ENCODE peak calls at places on chromosome 18, in seven cellular contexts. U is A549, X is stomach, F is esophagus squamous epithelium, W is IMR-90, Z is prostate gland, T is HCT116. O is an unnamed sample.
A peak's percentile ranks its signal among the peaks of the same experiment; 100 is the strongest.

GRCh38 chr18:46343456-46343855 is 239.3 kb downstream of the HAUS1 start:
- DNase-seq in X (no peak), F (no peak), U (no peak), Z (no peak), T (no peak), W (no peak), O (no peak)

GRCh38 chr18:47909484-47909883 is 21.0 kb downstream of the SMAD2 start:
- DNase-seq in T (no peak), U (no peak), F (no peak), Z (no peak), W (no peak), X (no peak), O (no peak)

GRCh38 chr18:31587538-31587937 is 4.1 kb upstream of the TTR start:
- DNase-seq in W (peak; percentile 1), X (no peak), T (no peak), U (no peak), F (no peak), Z (no peak), O (no peak)

GRCh38 chr18:35131387-35132283 is 90.4 kb downstream of the MAPRE2 start:
- DNase-seq in W (peak; percentile 24), Z (no peak), X (no peak), U (no peak), F (no peak), T (no peak), O (no peak)

GRCh38 chr18:9705183-9705864 is 2.8 kb upstream of the RAB31 start:
- DNase-seq in U (no peak), Z (no peak), F (no peak), T (no peak), W (peak; percentile 76), X (no peak), O (no peak)

GRCh38 chr18:69674921-69675405 is 272.7 kb downstream of the CD226 start:
- DNase-seq in Z (no peak), U (no peak), W (no peak), X (no peak), F (no peak), T (no peak), O (no peak)

GRCh38 chr18:61851940-61852451 is 40.8 kb downstream of the RNF152 start:
- DNase-seq in T (no peak), U (no peak), Z (no peak), X (no peak), F (no peak), W (peak; percentile 69), O (no peak)

GRCh38 chr18:45218436-45218835 is 396.8 kb upstream of the SLC14A2 start:
- DNase-seq in Z (no peak), W (no peak), X (no peak), T (no peak), U (no peak), F (no peak), O (no peak)

GRCh38 chr18:26322892-26323653 is 96.8 kb downstream of the TAF4B start:
- DNase-seq in X (no peak), F (no peak), T (no peak), W (peak; percentile 56), Z (no peak), U (no peak), O (no peak)

GRCh38 chr18:23068692-23069305 is 66.5 kb upstream of the CABLES1 start:
- DNase-seq in T (no peak), U (no peak), W (no peak), X (no peak), F (no peak), Z (no peak), O (no peak)

GRCh38 chr18:57784034-57784815 is 18.9 kb downstream of the ATP8B1 start:
- DNase-seq in W (peak; percentile 87), T (no peak), U (no peak), X (no peak), F (no peak), Z (no peak), O (peak; percentile 57)

GRCh38 chr18:11728247-11728646 is 39.2 kb downstream of the GNAL start:
- DNase-seq in X (no peak), F (no peak), W (no peak), U (no peak), Z (no peak), T (peak; percentile 8), O (no peak)

GRCh38 chr18:44747157-44747556 is 66.5 kb downstream of the SETBP1 start:
- DNase-seq in U (no peak), T (no peak), Z (no peak), F (no peak), W (no peak), X (no peak), O (no peak)

GRCh38 chr18:32612651-32613050 is 142.0 kb upstream of the GAREM1 start:
- DNase-seq in W (no peak), F (no peak), Z (peak; percentile 84), X (no peak), U (no peak), T (no peak), O (no peak)

GRCh38 chr18:28511421-28511821 is 334.5 kb upstream of the CDH2 start:
- DNase-seq in X (no peak), T (no peak), U (no peak), W (peak; percentile 2), F (no peak), Z (no peak), O (no peak)

GRCh38 chr18:22348521-22349316 is 69.0 kb downstream of the CTAGE1 start:
- DNase-seq in U (no peak), W (peak; percentile 42), Z (peak; percentile 61), X (peak; percentile 60), T (no peak), F (no peak), O (peak; percentile 78)

GRCh38 chr18:45284174-45284573 is 331.1 kb upstream of the SLC14A2 start:
- DNase-seq in W (no peak), Z (no peak), F (no peak), X (no peak), T (no peak), U (no peak), O (no peak)

GRCh38 chr18:11237066-11237465 is 87.7 kb upstream of the PIEZO2 start:
- DNase-seq in Z (no peak), X (no peak), T (no peak), F (no peak), U (no peak), W (no peak), O (no peak)

GRCh38 chr18:51643483-51643882 is 446.0 kb upstream of the MEX3C start:
- DNase-seq in Z (no peak), U (no peak), X (no peak), W (no peak), F (no peak), T (no peak), O (no peak)

GRCh38 chr18:77088977-77089795 is 43.4 kb downstream of the MBP start:
- DNase-seq in U (no peak), W (no peak), T (peak; percentile 81), F (no peak), Z (no peak), X (peak; percentile 57), O (no peak)

GRCh38 chr18:10336749-10337148 is 117.7 kb upstream of the APCDD1 start:
- DNase-seq in W (no peak), F (no peak), T (no peak), Z (no peak), X (no peak), U (no peak), O (no peak)

GRCh38 chr18:13558132-13558531 is 168.2 kb downstream of the FAM210A start:
- DNase-seq in X (no peak), T (peak; percentile 31), F (no peak), Z (no peak), U (peak; percentile 32), W (peak; percentile 11), O (no peak)

GRCh38 chr18:61702007-61702406 is 190.8 kb downstream of the RNF152 start:
- DNase-seq in T (no peak), X (no peak), F (no peak), Z (no peak), U (no peak), W (peak; percentile 89), O (no peak)

DNA sequence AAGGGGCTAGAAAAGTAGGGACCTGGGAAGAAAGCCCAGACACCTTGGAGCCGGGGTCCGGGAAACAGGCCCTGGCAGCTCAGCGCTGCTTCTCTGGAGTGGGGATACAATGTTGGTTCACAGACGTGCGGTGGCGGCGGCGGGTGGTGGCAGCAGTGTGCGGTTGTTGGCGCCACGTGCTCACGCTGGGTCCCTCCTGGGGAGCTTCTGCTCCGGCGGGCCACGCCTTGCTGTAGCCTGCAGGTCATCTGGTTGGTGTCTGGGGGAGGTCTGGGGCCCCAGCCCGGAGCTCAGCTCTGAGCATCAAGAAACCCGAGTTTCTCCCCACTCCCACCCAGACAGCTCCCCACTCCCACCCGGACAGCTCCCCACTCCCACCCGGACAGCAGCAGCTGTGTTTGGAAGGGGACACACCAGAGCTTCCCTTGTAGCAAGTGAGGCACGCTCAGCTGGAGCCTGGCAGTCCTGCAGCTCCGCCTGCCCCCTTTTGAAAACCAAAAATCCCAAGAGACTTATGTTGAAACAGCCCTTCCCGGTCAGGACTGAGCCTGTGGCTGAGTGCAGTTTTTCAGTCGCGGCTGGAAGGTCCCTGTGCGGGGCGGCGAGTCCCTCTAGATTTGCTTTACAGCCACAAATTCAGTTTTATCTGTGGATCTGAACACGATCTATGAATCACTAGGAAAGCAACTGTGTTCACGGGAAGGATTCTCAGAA is 46.9 kb downstream of the NFATC1 start:
- DNase-seq in U (no peak), F (no peak), T (no peak), X (no peak), W (no peak), Z (no peak), O (no peak)
- H3K4me3 ChIP-seq in U (no peak overlapping the region), F (no peak overlapping the region), T (no peak overlapping the region), X (no peak overlapping the region), W (no peak overlapping the region), Z (no peak overlapping the region), O (no peak overlapping the region)

GRCh38 chr18:43482600-43482999 is 205.3 kb upstream of the SYT4 start:
- DNase-seq in Z (no peak), X (no peak), F (no peak), W (no peak), T (no peak), U (no peak), O (no peak)
- H3K4me1 ChIP-seq in Z (no peaks in the 10 kb centered on the region), X (peaks cover 23% of the 10 kb centered on the region), F (no peaks in the 10 kb centered on the region), W (no peaks in the 10 kb centered on the region), T (no peaks in the 10 kb centered on the region), U (no peaks in the 10 kb centered on the region), O (no peaks in the 10 kb centered on the region)

DNA sequence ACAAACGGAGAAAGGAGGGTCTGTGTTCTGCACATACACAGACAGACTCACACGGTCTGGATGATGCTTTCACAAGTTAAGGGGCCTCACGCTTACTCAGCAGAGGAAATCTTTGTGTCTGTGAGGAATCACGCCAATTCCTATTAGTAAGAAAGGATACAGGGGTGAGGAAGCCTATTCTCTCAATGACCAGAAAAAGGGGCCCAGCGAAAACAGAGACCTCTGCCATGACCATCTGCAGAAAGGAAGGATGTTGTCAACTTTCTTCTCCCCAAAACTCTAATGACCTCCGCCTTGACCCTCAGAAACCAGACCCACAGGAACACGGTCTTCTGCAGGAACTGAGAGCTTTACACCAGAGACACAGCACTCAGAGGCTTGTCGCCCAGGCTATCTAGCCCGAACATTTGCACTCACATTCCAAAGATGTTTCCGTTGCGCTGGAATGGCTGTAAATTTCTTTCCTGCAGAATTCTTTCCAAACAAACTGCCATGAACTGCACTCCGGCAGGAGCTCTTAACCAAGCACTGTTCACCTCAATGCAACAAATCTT is 186.3 kb downstream of the TCF4 start:
- DNase-seq in F (no peak), X (no peak), U (no peak), Z (no peak), W (peak; percentile 87), T (no peak), O (peak; percentile 62)
- TF ChIP-seq POLR2A in F (no peak), X (no peak), U (no peak), Z (no peak), W (peak; percentile 45), T (no peak), O (no peak)

GRCh38 chr18:39698436-39698835 is 2132.8 kb upstream of the CELF4 start:
- DNase-seq in U (no peak), Z (no peak), X (no peak), W (no peak), F (no peak), T (no peak), O (no peak)

GRCh38 chr18:39692367-39693011 is 2126.9 kb upstream of the CELF4 start:
- DNase-seq in W (no peak), X (no peak), T (no peak), F (no peak), Z (no peak), U (no peak), O (no peak)
- H3K4me3 ChIP-seq in W (no peak overlapping the region), X (no peak overlapping the region), T (no peak overlapping the region), F (no peak overlapping the region), Z (no peak overlapping the region), U (no peak overlapping the region), O (no peak overlapping the region)